ENCODE peak calls at places on chromosomes 12 and 14, in six cellular contexts. Y is NCI-H69, H is amygdala, L is PC-9, B is fibroblast of gingiva, R is GM23338. A is an unnamed sample.

GRCh38 chr12:26704684-26705475 is 128.1 kb downstream of the ITPR2 start:
- DNase-seq in Y (no peak), R (no peak), B (no peak), L (no peak), H (no peak), A (peak)

GRCh38 chr14:23054000-23054811 is 3.1 kb downstream of the CDH24 start:
- DNase-seq in Y (no peak), L (no peak), R (peak), H (no peak), B (no peak), A (no peak)

GRCh38 chr12:9273276-9273675 is 65.1 kb upstream of the PZP start:
- DNase-seq in Y (no peak), H (no peak), R (no peak), B (peak), L (peak), A (no peak)

GRCh38 chr12:110766311-110767154 is 23.8 kb upstream of the PPP1CC start:
- DNase-seq in L (no peak), B (no peak), Y (peak), R (no peak), H (no peak), A (no peak)

GRCh38 chr14:50028458-50028857 is 87.9 kb downstream of the VCPKMT start:
- DNase-seq in L (no peak), B (no peak), R (no peak), Y (no peak), H (no peak), A (no peak)

GRCh38 chr12:15527201-15527782 is 205.0 kb downstream of the PTPRO start:
- DNase-seq in H (peak), B (peak), L (no peak), R (peak), Y (peak), A (no peak)

GRCh38 chr12:6823161-6824084 is 1.8 kb downstream of the GPR162 start:
- DNase-seq in L (no peak), H (no peak), R (no peak), B (no peak), Y (no peak), A (no peak)

GRCh38 chr14:63893701-63894458 is 41.1 kb downstream of the SYNE2 start:
- DNase-seq in R (peak), Y (peak), H (no peak), L (no peak), B (peak), A (no peak)

GRCh38 chr12:116065561-116065960 is 211.9 kb downstream of the MED13L start:
- DNase-seq in L (no peak), B (peak), H (no peak), R (no peak), Y (peak), A (no peak)

GRCh38 chr12:107912421-107913004 is 138.0 kb downstream of the ASCL4 start:
- DNase-seq in H (peak), B (no peak), Y (peak), L (no peak), R (peak), A (no peak)

GRCh38 chr12:54145844-54146243 is 42.9 kb downstream of the SMUG1 start:
- DNase-seq in Y (no peak), B (no peak), R (no peak), H (no peak), L (no peak), A (no peak)

GRCh38 chr12:56565510-56566101 is 44.0 kb downstream of the RBMS2 start:
- DNase-seq in Y (peak), R (peak), L (no peak), H (no peak), B (peak), A (peak)

GRCh38 chr14:69574954-69575295 is 254 bp upstream of the CCDC177 start:
- DNase-seq in Y (no peak), H (no peak), R (no peak), B (no peak), L (no peak), A (no peak)

GRCh38 chr14:56125772-56126411 is 7.7 kb downstream of the PELI2 start:
- DNase-seq in L (no peak), B (no peak), R (no peak), H (no peak), Y (peak), A (no peak)

GRCh38 chr12:122872815-122873361 is 23.0 kb downstream of the VPS37B start:
- DNase-seq in L (no peak), R (no peak), Y (peak), H (no peak), B (no peak), A (no peak)

GRCh38 chr12:64427988-64428387 is 23.8 kb downstream of the XPOT start:
- DNase-seq in L (no peak), B (no peak), R (no peak), Y (peak), H (no peak), A (no peak)

GRCh38 chr12:130041983-130042812 is 120.1 kb upstream of the FZD10 start:
- DNase-seq in B (no peak), Y (peak), H (peak), L (no peak), R (peak), A (no peak)